ENCODE peak calls at places on chromosomes 7 and 10, in seven cellular contexts. Q is activated CD4-positive, CD25-positive, alpha-beta regulatory T cell; G is chondrocyte; Z is HuH-7; T is effector memory CD8-positive, alpha-beta T cell; W is stimulated activated CD4-positive, alpha-beta T cell treated with anti-CD3 and anti-CD28 coated beads, Interleukin-4, amount 100 ng/mL, for 48 hours; M is pulmonary artery endothelial cell. N is an unnamed sample.

GRCh38 chr10:111076682-111077661 is at the start of gene ADRA2A:
- DNase-seq in Q (no peak), G (no peak), Z (peak), T (no peak), W (peak), M (no peak), N (peak)

GRCh38 chr10:26879744-26880143 is 19.0 kb upstream of the ABI1 start:
- DNase-seq in Q (no peak), G (no peak), Z (no peak), T (no peak), W (no peak), M (no peak), N (no peak)

GRCh38 chr10:60203993-60204618 is 185.6 kb downstream of the ANK3 start:
- DNase-seq in Q (no peak), G (no peak), Z (peak), T (no peak), W (no peak), M (peak), N (peak)

GRCh38 chr7:140542226-140542625 is 62.9 kb upstream of the MKRN1 start:
- DNase-seq in Q (no peak), G (no peak), Z (no peak), T (no peak), W (no peak), M (no peak), N (no peak)

GRCh38 chr7:65951837-65952578 is 30.0 kb downstream of the GUSB start:
- DNase-seq in Q (no peak), G (peak), Z (no peak), T (no peak), W (no peak), M (no peak), N (no peak)

GRCh38 chr10:116811691-116812090 is 37.6 kb upstream of the ENO4 start:
- DNase-seq in Q (no peak), G (no peak), Z (no peak), T (no peak), W (no peak), M (no peak), N (no peak)

GRCh38 chr7:88224596-88225275 is 4.9 kb upstream of the SRI start:
- DNase-seq in Q (no peak), G (no peak), Z (no peak), T (no peak), W (no peak), M (no peak), N (no peak)

GRCh38 chr10:79142064-79142491 is 73.3 kb downstream of the ZMIZ1 start:
- DNase-seq in Q (no peak), G (no peak), Z (no peak), T (no peak), W (no peak), M (no peak), N (no peak)

GRCh38 chr7:99969298-99969697 is 6.5 kb downstream of the AZGP1 start:
- DNase-seq in Q (no peak), G (no peak), Z (no peak), T (no peak), W (no peak), M (no peak), N (no peak)

GRCh38 chr10:59234194-59234593 is 57.8 kb downstream of the PHYHIPL start:
- DNase-seq in Q (no peak), G (no peak), Z (no peak), T (no peak), W (no peak), M (no peak), N (no peak)

GRCh38 chr10:124381011-124381591 is 37.6 kb downstream of the OAT start:
- DNase-seq in Q (no peak), G (no peak), Z (peak), T (no peak), W (no peak), M (no peak), N (no peak)

GRCh38 chr10:101013365-101013825 is 13.8 kb downstream of the LZTS2 start:
- DNase-seq in Q (no peak), G (no peak), Z (no peak), T (no peak), W (no peak), M (no peak), N (no peak)

GRCh38 chr10:123009105-123009805 is 449 bp downstream of the ACADSB start:
- DNase-seq in Q (peak), G (no peak), Z (peak), T (peak), W (no peak), M (no peak), N (peak)

GRCh38 chr7:158976849-158977593 is 120.7 kb downstream of the DYNC2I1 start:
- DNase-seq in Q (peak), G (no peak), Z (peak), T (peak), W (peak), M (peak), N (peak)

GRCh38 chr10:99843310-99843709 is 60.9 kb downstream of the ABCC2 start:
- DNase-seq in Q (no peak), G (no peak), Z (no peak), T (no peak), W (no peak), M (no peak), N (no peak)

GRCh38 chr7:20783716-20784310 is 2.9 kb downstream of the SP8 start:
- DNase-seq in Q (no peak), G (no peak), Z (peak), T (no peak), W (no peak), M (no peak), N (peak)

GRCh38 chr10:28631896-28632596 is 45.3 kb upstream of the BAMBI start:
- DNase-seq in Q (no peak), G (no peak), Z (no peak), T (no peak), W (no peak), M (no peak), N (no peak)

GRCh38 chr7:27551803-27552202 is 110.9 kb downstream of the HIBADH start:
- DNase-seq in Q (no peak), G (no peak), Z (no peak), T (no peak), W (no peak), M (no peak), N (no peak)

GRCh38 chr7:135914346-135914745 is 62.8 kb downstream of the MTPN start:
- DNase-seq in Q (no peak), G (no peak), Z (no peak), T (no peak), W (no peak), M (no peak), N (no peak)

GRCh38 chr10:97612386-97612785 is 20.9 kb downstream of the MORN4 start:
- DNase-seq in Q (no peak), G (no peak), Z (peak), T (no peak), W (no peak), M (no peak), N (peak)

GRCh38 chr7:26348987-26349809 is 57.5 kb downstream of the SNX10 start:
- DNase-seq in Q (no peak), G (no peak), Z (no peak), T (no peak), W (no peak), M (no peak), N (no peak)

GRCh38 chr10:112663181-112663879 is 216.3 kb downstream of the VTI1A start:
- DNase-seq in Q (no peak), G (no peak), Z (no peak), T (no peak), W (no peak), M (no peak), N (no peak)

GRCh38 chr10:87875929-87876571 is 12.6 kb downstream of the PTEN start:
- DNase-seq in Q (no peak), G (no peak), Z (no peak), T (no peak), W (no peak), M (no peak), N (no peak)

GRCh38 chr7:14761506-14762296 is 140.8 kb downstream of the DGKB start:
- DNase-seq in Q (no peak), G (no peak), Z (no peak), T (no peak), W (no peak), M (no peak), N (peak)

GRCh38 chr7:44711528-44711927 is 37.1 kb upstream of the ZMIZ2 start:
- DNase-seq in Q (no peak), G (peak), Z (no peak), T (no peak), W (no peak), M (no peak), N (no peak)

GRCh38 chr10:1978593-1978992 is 241.3 kb upstream of the ADARB2 start:
- DNase-seq in Q (no peak), G (no peak), Z (no peak), T (no peak), W (no peak), M (no peak), N (no peak)

N was measured in hepatocyte.